ENCODE peak calls at places on chromosomes 7 and 10, in seven cellular contexts. W is NT2/D1; Y is stimulated activated CD8-positive, alpha-beta memory T cell treated with anti-CD3 and anti-CD28 coated beads, Interleukin-7, amount 100 ng/mL, for 24 hours; U is CD4-positive, alpha-beta T cell; V is uterus; E is NCI-H1105 treated with DMSO at 0.1 percent for 48 hours; Z is ecto neural progenitor cell. P is an unnamed sample.
A peak's percentile ranks its signal among the peaks of the same experiment; 100 is the strongest.

GRCh38 chr10:24465899-24466615 is 257.1 kb downstream of the KIAA1217 start:
- DNase-seq in W (no peak), Y (no peak), U (no peak), V (no peak), E (no peak), Z (no peak), P (no peak)

GRCh38 chr10:114933588-114933987 is 4.4 kb upstream of the TRUB1 start:
- DNase-seq in W (no peak), Y (no peak), U (no peak), V (no peak), E (no peak), Z (no peak), P (no peak)

GRCh38 chr7:67625257-67625713 is 628.7 kb downstream of the TYW1 start:
- DNase-seq in W (peak; percentile 94), Y (no peak), U (no peak), V (peak; percentile 58), E (peak; percentile 76), Z (peak; percentile 91), P (peak; percentile 92)

GRCh38 chr7:96591900-96592676 is 117.6 kb downstream of the SEM1 start:
- DNase-seq in W (peak; percentile 47), Y (no peak), U (no peak), V (no peak), E (no peak), Z (no peak), P (no peak)

GRCh38 chr7:158284617-158285382 is 302.8 kb downstream of the PTPRN2 start:
- DNase-seq in W (no peak), Y (no peak), U (no peak), V (no peak), E (no peak), Z (no peak), P (no peak)

GRCh38 chr10:127417686-127418415 is 131.3 kb upstream of the NPS start:
- DNase-seq in W (no peak), Y (no peak), U (no peak), V (no peak), E (no peak), Z (no peak), P (no peak)

GRCh38 chr7:17070117-17070750 is 188.5 kb upstream of the AGR3 start:
- DNase-seq in W (no peak), Y (no peak), U (no peak), V (no peak), E (no peak), Z (no peak), P (no peak)

GRCh38 chr7:50960621-50961310 is 178.1 kb upstream of the GRB10 start:
- DNase-seq in W (no peak), Y (no peak), U (no peak), V (no peak), E (no peak), Z (no peak), P (no peak)

GRCh38 chr7:43768894-43769272 is 10.4 kb downstream of the BLVRA start:
- DNase-seq in W (no peak), Y (no peak), U (no peak), V (no peak), E (no peak), Z (no peak), P (no peak)

GRCh38 chr7:64098-64521 is 128.3 kb upstream of the FAM20C start:
- DNase-seq in W (peak; percentile 54), Y (no peak), U (no peak), V (peak; percentile 43), E (no peak), Z (peak; percentile 65), P (peak; percentile 75)

GRCh38 chr10:36280396-36280795 is 638.3 kb upstream of the FZD8 start:
- DNase-seq in W (no peak), Y (no peak), U (no peak), V (no peak), E (no peak), Z (no peak), P (no peak)

GRCh38 chr10:97722980-97723379 is 9.4 kb downstream of the MARVELD1 start:
- DNase-seq in W (no peak), Y (no peak), U (no peak), V (no peak), E (no peak), Z (no peak), P (no peak)

GRCh38 chr7:51233375-51233774 is 83.2 kb downstream of the COBL start:
- DNase-seq in W (no peak), Y (no peak), U (no peak), V (no peak), E (no peak), Z (no peak), P (no peak)

GRCh38 chr7:103771294-103771693 is 218.2 kb downstream of the RELN start:
- DNase-seq in W (no peak), Y (no peak), U (no peak), V (no peak), E (no peak), Z (no peak), P (no peak)

GRCh38 chr10:128711776-128712175 is 585.6 kb upstream of the MKI67 start:
- DNase-seq in W (no peak), Y (no peak), U (no peak), V (no peak), E (no peak), Z (peak; percentile 11), P (no peak)

GRCh38 chr10:31219321-31219720 is 99.7 kb upstream of the ZEB1 start:
- DNase-seq in W (no peak), Y (no peak), U (no peak), V (no peak), E (no peak), Z (no peak), P (no peak)

GRCh38 chr7:101235522-101235921 is 2.1 kb downstream of the CLDN15 start:
- DNase-seq in W (no peak), Y (no peak), U (no peak), V (no peak), E (no peak), Z (no peak), P (peak; percentile 27)

GRCh38 chr7:24882989-24883631 is 96.9 kb downstream of the OSBPL3 start:
- DNase-seq in W (no peak), Y (no peak), U (no peak), V (no peak), E (no peak), Z (no peak), P (no peak)

GRCh38 chr10:104640339-104641149 is 546 bp upstream of the SORCS3 start:
- DNase-seq in W (no peak), Y (no peak), U (no peak), V (no peak), E (no peak), Z (peak; percentile 66), P (peak; percentile 47)

GRCh38 chr10:31134303-31134928 is 102.8 kb upstream of the ZNF438 start:
- DNase-seq in W (no peak), Y (no peak), U (no peak), V (peak; percentile 39), E (peak; percentile 47), Z (no peak), P (no peak)

P was measured in D341Med.